ENCODE peak calls at places on chromosome 17, in six cellular contexts. L is fibroblast of lung, S is pancreas, U is K562, R is sigmoid colon, N is gastrocnemius medialis. Y is an unnamed sample.

GRCh38 chr17:67435122-67435521 is 58.0 kb downstream of the PITPNC1 start:
- DNase-seq in N (no peak), R (no peak), U (no peak), L (no peak), S (no peak), Y (no peak)

GRCh38 chr17:2011421-2012371 is 13.4 kb downstream of the RTN4RL1 start:
- DNase-seq in R (no peak), U (no peak), S (peak), N (no peak), L (peak), Y (no peak)

GRCh38 chr17:78795241-78795640 is 13.2 kb upstream of the CYTH1 start:
- DNase-seq in L (no peak), U (no peak), S (no peak), R (no peak), N (no peak), Y (no peak)

GRCh38 chr17:45221081-45221996 is at the start of gene FMNL1:
- DNase-seq in N (no peak), R (no peak), U (peak), S (no peak), L (no peak), Y (no peak)

GRCh38 chr17:2593846-2594656 is 597 bp downstream of the PAFAH1B1 start:
- DNase-seq in S (peak), N (peak), U (peak), L (peak), R (peak), Y (peak)

GRCh38 chr17:40356906-40357861 is 7.4 kb downstream of the GJD3 start:
- DNase-seq in R (peak), U (no peak), L (no peak), N (no peak), S (no peak), Y (no peak)

GRCh38 chr17:82816358-82816757 is 23.5 kb downstream of the ZNF750 start:
- DNase-seq in N (no peak), U (no peak), R (no peak), S (no peak), L (no peak), Y (no peak)

GRCh38 chr17:8746501-8747236 is 2.0 kb upstream of the CCDC42 start:
- DNase-seq in R (no peak), N (no peak), U (no peak), S (no peak), L (no peak), Y (no peak)

GRCh38 chr17:41382396-41382795 is 290 bp upstream of the KRT34 start:
- DNase-seq in U (no peak), L (peak), R (no peak), S (no peak), N (no peak), Y (no peak)

GRCh38 chr17:8552582-8553320 is 77.8 kb downstream of the MYH10 start:
- DNase-seq in N (no peak), S (no peak), U (no peak), R (no peak), L (no peak), Y (no peak)

DNA sequence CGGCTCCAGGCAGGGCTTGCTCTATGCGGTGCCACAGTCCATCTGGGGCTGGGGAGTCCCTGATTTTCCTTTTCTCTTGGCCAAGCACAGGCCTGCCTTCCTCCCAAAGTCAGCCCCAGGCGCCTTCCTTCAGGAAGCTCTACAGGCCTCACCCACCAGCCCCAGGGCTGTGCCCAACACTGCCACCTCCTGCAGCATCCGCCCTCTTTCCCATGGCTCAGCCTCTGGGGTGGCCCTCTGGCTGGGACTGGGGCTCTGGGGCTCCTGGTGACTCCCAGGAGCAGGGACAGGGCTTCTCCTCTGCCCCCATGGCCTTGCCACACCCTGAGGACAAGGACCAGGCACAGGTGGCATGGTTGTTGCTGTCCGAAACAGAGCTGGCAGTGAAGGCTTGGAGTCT is 817 bp downstream of the ITGB4 start:
- DNase-seq in U (no peak), R (no peak), L (no peak), N (no peak), S (no peak), Y (peak)
- H3K4me3 ChIP-seq in U (no peak), R (peak), L (no peak), N (peak), S (peak), Y (peak)

DNA sequence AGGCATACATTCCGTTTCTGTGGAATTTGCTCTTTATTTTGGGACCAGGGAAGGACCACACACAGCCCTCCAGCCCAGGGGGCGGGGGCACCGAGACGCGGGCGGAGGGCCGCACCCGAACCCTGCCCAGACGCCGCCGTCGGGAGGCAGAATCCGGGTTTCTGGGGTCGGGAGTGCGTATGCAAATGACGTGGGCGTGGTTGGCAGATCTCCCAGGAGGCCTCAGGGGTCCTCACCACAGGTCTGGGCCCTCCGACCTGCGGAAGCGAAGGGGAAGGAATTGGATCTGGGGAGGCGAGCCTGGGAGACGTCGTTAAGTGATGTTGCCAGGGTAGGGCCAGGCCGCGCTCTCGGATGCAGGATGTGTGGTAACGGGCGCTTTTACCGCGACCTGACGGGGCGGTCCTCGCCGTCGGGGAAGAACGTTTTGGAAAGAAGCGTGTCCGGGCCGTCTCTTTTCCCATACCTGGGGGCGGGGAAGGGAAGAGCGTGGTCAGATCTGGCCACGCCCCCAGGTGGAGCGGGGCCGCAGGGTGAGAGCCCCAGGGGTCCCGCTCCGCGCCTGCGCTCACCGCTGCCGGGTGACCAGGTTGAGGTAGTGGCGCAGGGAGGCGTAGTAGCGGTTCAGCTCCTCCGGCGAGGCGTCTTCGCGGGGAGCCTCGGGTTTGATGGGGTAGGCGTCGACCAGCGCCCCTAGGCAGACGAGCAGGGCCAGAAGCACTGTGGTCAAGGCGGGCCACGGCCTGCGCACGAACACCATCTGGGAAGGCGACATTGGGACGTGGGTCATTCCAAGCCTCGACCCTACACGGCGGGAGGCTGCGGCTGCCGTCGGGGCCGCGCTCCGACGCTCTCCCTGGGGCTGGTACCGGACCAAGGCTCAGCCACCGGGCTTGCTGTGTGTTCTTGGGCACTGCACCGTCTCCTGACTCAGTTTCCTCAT is 745 bp downstream of the PYY start:
- DNase-seq in N (no peak), R (no peak), L (no peak), U (peak), S (no peak), Y (no peak)
- H3K27ac ChIP-seq in N (no peak), R (no peak), L (no peak), U (no peak), S (no peak), Y (no peak)

DNA sequence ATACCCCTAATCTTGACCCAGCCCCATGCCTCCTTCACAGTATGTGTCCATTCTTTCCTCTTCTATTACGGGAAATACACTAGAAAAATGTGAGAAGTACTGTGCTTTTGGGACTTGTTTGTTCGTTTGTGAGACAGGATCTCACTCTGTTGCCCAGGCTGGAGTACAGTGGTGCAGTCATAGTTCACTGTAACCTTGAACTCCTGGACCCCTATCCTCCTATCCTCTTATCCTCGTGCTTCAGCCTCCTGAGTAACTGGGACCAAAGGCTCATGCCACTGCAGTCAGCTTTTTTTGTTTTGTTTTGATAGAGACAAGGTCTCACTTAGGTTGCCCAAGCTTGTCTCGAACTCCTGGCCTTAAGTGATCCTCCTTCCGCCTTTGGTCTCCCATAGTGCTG is 29.9 kb upstream of the RASL10B start:
- DNase-seq in R (no peak), N (no peak), L (no peak), S (no peak), U (no peak), Y (no peak)
- H3K4me3 ChIP-seq in R (no peak), N (no peak), L (no peak), S (no peak), U (no peak), Y (no peak)

GRCh38 chr17:79997004-79997673 is 38.5 kb downstream of the TBC1D16 start:
- DNase-seq in U (no peak), L (no peak), S (no peak), R (no peak), N (no peak), Y (no peak)
- H3K27ac ChIP-seq in U (no peak), L (no peak), S (no peak), R (no peak), N (no peak), Y (no peak)

GRCh38 chr17:64781013-64781392 is 118.9 kb upstream of the SMURF2 start:
- DNase-seq in R (no peak), L (no peak), S (peak), U (no peak), N (no peak), Y (no peak)
- H3K4me3 ChIP-seq in R (peak), L (peak), S (peak), U (no peak), N (peak), Y (peak)

GRCh38 chr17:6536566-6537065 is 19.7 kb downstream of the PITPNM3 start:
- DNase-seq in N (no peak), U (no peak), R (peak), S (no peak), L (no peak), Y (no peak)
- H3K27ac ChIP-seq in N (no peak), U (no peak), R (peak), S (no peak), L (no peak), Y (no peak)

Y was measured in suprapubic skin.